ENCODE peak calls at places on chromosome 6, in seven cellular contexts. O, A, Y, M, G, W and T are unnamed samples. For H3K27me3 and H3K36me3, the result is how much of the 10 kb centered on the place peaks cover.

GRCh38 chr6:7906741-7907140 is 3.8 kb downstream of the TXNDC5 start:
- DNase-seq in Y (no peak), M (no peak), W (no peak), A (no peak), G (no peak), O (no peak), T (no peak)

GRCh38 chr6:93105017-93105416 is 314.3 kb downstream of the EPHA7 start:
- DNase-seq in A (peak), Y (peak), O (no peak), G (no peak), W (peak), M (no peak), T (no peak)

GRCh38 chr6:136593748-136594490 is 43.7 kb upstream of the MAP7 start:
- DNase-seq in M (no peak), Y (peak), O (peak), G (no peak), W (peak), A (peak), T (no peak)

GRCh38 chr6:169701218-169701952 is 444 bp downstream of the WDR27 start:
- DNase-seq in Y (peak), W (no peak), M (peak), O (no peak), G (peak), A (peak), T (no peak)

GRCh38 chr6:142857609-142858195 is 87.3 kb downstream of the HIVEP2 start:
- DNase-seq in W (no peak), M (no peak), G (no peak), A (no peak), Y (no peak), O (no peak), T (peak)

GRCh38 chr6:33956206-33956605 is 152.4 kb upstream of the MLN start:
- DNase-seq in A (no peak), M (no peak), W (no peak), O (no peak), Y (no peak), G (no peak), T (no peak)

GRCh38 chr6:39887692-39888450 is 46.4 kb downstream of the MOCS1 start:
- DNase-seq in M (peak), O (peak), G (peak), Y (peak), W (peak), A (peak), T (no peak)

GRCh38 chr6:82275686-82276085 is 28.1 kb upstream of the IBTK start:
- DNase-seq in M (no peak), G (no peak), Y (no peak), O (no peak), W (no peak), A (no peak), T (no peak)

GRCh38 chr6:157218371-157219198 is 104.7 kb downstream of the TMEM242 start:
- DNase-seq in A (no peak), Y (no peak), O (no peak), G (peak), W (no peak), M (no peak), T (peak)

GRCh38 chr6:13302291-13302690 is 26.0 kb downstream of the TBC1D7 start:
- DNase-seq in Y (no peak), M (peak), A (no peak), G (no peak), O (no peak), W (no peak), T (no peak)

GRCh38 chr6:14567842-14568241 is 450.3 kb downstream of the CD83 start:
- DNase-seq in O (no peak), M (no peak), Y (no peak), A (no peak), G (no peak), W (no peak), T (no peak)

GRCh38 chr6:109626311-109626710 is 64.7 kb downstream of the AK9 start:
- DNase-seq in M (no peak), G (no peak), Y (no peak), W (no peak), A (peak), O (no peak), T (no peak)

GRCh38 chr6:52657870-52658269 is 13.0 kb upstream of the TMEM14A start:
- DNase-seq in W (no peak), O (no peak), A (no peak), M (no peak), G (no peak), Y (no peak), T (no peak)

GRCh38 chr6:116059713-116060571 is 749 bp downstream of the FRK start:
- DNase-seq in A (peak), W (peak), O (no peak), G (peak), M (no peak), Y (peak), T (no peak)

GRCh38 chr6:119100115-119100514 is 21.7 kb upstream of the FAM184A start:
- DNase-seq in O (no peak), G (no peak), W (no peak), M (no peak), A (no peak), Y (no peak), T (no peak)

GRCh38 chr6:38901802-38902522 is 146.6 kb upstream of the GLP1R start:
- DNase-seq in W (no peak), Y (no peak), A (no peak), G (no peak), O (no peak), M (no peak), T (peak)

GRCh38 chr6:160765412-160765811 is 63.4 kb downstream of the PLG start:
- DNase-seq in O (no peak), A (no peak), G (no peak), Y (no peak), W (no peak), M (no peak), T (peak)

GRCh38 chr6:160767647-160768019 is 65.6 kb downstream of the PLG start:
- DNase-seq in M (no peak), G (no peak), O (no peak), W (no peak), A (no peak), Y (no peak), T (peak)

GRCh38 chr6:160768101-160768500 is 66.1 kb downstream of the PLG start:
- DNase-seq in G (no peak), W (no peak), M (no peak), Y (no peak), A (no peak), O (no peak), T (no peak)

GRCh38 chr6:160767019-160767646 is 65.1 kb downstream of the PLG start:
- DNase-seq in O (peak), G (peak), W (peak), A (peak), M (peak), Y (peak), T (peak)

DNA sequence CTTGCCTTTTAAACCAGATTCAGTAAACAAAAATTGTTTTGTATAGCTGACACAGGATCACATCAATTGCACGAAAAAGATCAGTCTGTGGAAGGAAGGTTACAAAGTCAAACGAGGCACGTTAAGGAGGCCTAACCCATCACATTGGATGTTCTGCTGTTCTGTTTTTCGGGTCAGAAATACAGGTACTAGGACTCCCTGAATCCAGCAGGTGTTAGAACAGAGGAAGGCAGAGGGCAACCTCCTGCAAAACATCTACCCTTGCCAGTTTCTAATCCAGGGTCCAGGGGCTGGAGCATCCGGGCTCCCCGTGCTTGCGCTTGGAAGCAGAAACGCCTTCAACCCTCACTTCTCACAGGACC is 64.6 kb downstream of the PLG start:
- DNase-seq in A (no peak), Y (no peak), O (no peak), M (peak), W (no peak), G (no peak), T (no peak)
- H3K4me3 ChIP-seq in A (peak), Y (no peak), O (no peak), M (peak), W (peak), G (peak), T (peak)

DNA sequence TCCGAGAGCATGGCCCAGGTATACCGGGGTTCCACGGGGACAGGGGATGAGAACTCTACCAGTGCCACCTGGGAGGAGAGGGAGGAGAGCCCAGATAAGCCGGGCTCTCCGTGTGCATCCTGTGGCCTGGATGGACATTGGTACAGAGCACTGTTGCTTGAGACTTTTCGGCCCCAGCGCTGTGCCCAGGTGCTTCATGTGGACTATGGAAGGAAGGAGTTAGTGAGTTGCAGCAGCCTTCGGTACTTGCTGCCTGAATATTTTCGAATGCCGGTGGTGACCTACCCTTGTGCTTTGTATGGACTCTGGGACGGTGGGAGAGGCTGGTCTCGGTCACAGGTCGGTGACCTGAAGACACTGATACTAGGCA is 1.3 kb downstream of the TDRD6 start:
- DNase-seq in M (no peak), Y (no peak), O (no peak), G (no peak), A (no peak), W (no peak), T (no peak)
- H3K27me3 ChIP-seq in M (under half), Y (under half), O (under half), G (under half), A (under half), W (under half), T (under half)

GRCh38 chr6:99550046-99550445 is 18.4 kb downstream of the CCNC start:
- DNase-seq in O (no peak), Y (no peak), M (no peak), A (no peak), W (no peak), G (no peak), T (no peak)
- H3K36me3 ChIP-seq in O (half or more), Y (under half), M (under half), A (under half), W (under half), G (under half), T (under half)

GRCh38 chr6:74320715-74321114 is 624.7 kb downstream of the CD109 start:
- DNase-seq in A (no peak), G (no peak), W (no peak), O (no peak), M (no peak), Y (no peak), T (no peak)
- H3K4me3 ChIP-seq in A (no peak), G (no peak), W (no peak), O (no peak), M (no peak), Y (no peak), T (no peak)